ENCODE peak calls at places on chromosomes 11 and 22, in six cellular contexts. One of them, this sample, is unnamed.

GRCh38 chr11:111305403-111305802 is 7.1 kb downstream of the POU2AF3 start:
- DNase-seq in germinal center: no peak
- DNase-seq in AG09309: no peak
- DNase-seq in fibroblast of the conjunctiva: no peak
- DNase-seq in stimulated activated CD4-positive, alpha-beta T cell treated with anti-CD3 and anti-CD28 coated beads, TNF-alpha, amount 100 ng/mL, for 48 hours: no peak
- DNase-seq in NCI-H1092: no peak
- DNase-seq in this sample: no peak

GRCh38 chr22:32967285-32968101 is 90.7 kb downstream of the SYN3 start:
- DNase-seq in stimulated activated CD4-positive, alpha-beta T cell treated with anti-CD3 and anti-CD28 coated beads, TNF-alpha, amount 100 ng/mL, for 48 hours: no peak
- DNase-seq in NCI-H1092: no peak
- DNase-seq in germinal center: no peak
- DNase-seq in AG09309: no peak
- DNase-seq in fibroblast of the conjunctiva: no peak
- DNase-seq in this sample: no peak

GRCh38 chr22:44550666-44551491 is 52.8 kb upstream of the RTL6 start:
- DNase-seq in AG09309: peak
- DNase-seq in NCI-H1092: no peak
- DNase-seq in fibroblast of the conjunctiva: peak
- DNase-seq in germinal center: no peak
- DNase-seq in stimulated activated CD4-positive, alpha-beta T cell treated with anti-CD3 and anti-CD28 coated beads, TNF-alpha, amount 100 ng/mL, for 48 hours: no peak
- DNase-seq in this sample: peak

GRCh38 chr11:66051766-66052663 is at the start of gene SF3B2:
- DNase-seq in fibroblast of the conjunctiva: peak
- DNase-seq in AG09309: peak
- DNase-seq in stimulated activated CD4-positive, alpha-beta T cell treated with anti-CD3 and anti-CD28 coated beads, TNF-alpha, amount 100 ng/mL, for 48 hours: peak
- DNase-seq in germinal center: peak
- DNase-seq in NCI-H1092: peak
- DNase-seq in this sample: peak

GRCh38 chr22:44801476-44801875 is 49.1 kb downstream of the ARHGAP8 start:
- DNase-seq in AG09309: no peak
- DNase-seq in stimulated activated CD4-positive, alpha-beta T cell treated with anti-CD3 and anti-CD28 coated beads, TNF-alpha, amount 100 ng/mL, for 48 hours: no peak
- DNase-seq in fibroblast of the conjunctiva: no peak
- DNase-seq in NCI-H1092: no peak
- DNase-seq in germinal center: no peak
- DNase-seq in this sample: no peak

GRCh38 chr11:79269923-79270322 is 170.9 kb downstream of the TENM4 start:
- DNase-seq in stimulated activated CD4-positive, alpha-beta T cell treated with anti-CD3 and anti-CD28 coated beads, TNF-alpha, amount 100 ng/mL, for 48 hours: no peak
- DNase-seq in fibroblast of the conjunctiva: no peak
- DNase-seq in NCI-H1092: no peak
- DNase-seq in germinal center: no peak
- DNase-seq in AG09309: no peak
- DNase-seq in this sample: no peak

GRCh38 chr11:27934830-27935145 is 173.2 kb downstream of the KIF18A start:
- DNase-seq in stimulated activated CD4-positive, alpha-beta T cell treated with anti-CD3 and anti-CD28 coated beads, TNF-alpha, amount 100 ng/mL, for 48 hours: no peak
- DNase-seq in fibroblast of the conjunctiva: peak
- DNase-seq in NCI-H1092: no peak
- DNase-seq in AG09309: peak
- DNase-seq in germinal center: no peak
- DNase-seq in this sample: peak

GRCh38 chr11:29628584-29628983 is 388.2 kb downstream of the KCNA4 start:
- DNase-seq in fibroblast of the conjunctiva: no peak
- DNase-seq in stimulated activated CD4-positive, alpha-beta T cell treated with anti-CD3 and anti-CD28 coated beads, TNF-alpha, amount 100 ng/mL, for 48 hours: no peak
- DNase-seq in AG09309: no peak
- DNase-seq in germinal center: no peak
- DNase-seq in NCI-H1092: no peak
- DNase-seq in this sample: no peak

GRCh38 chr11:109745996-109746625 is 324.1 kb downstream of the C11orf87 start:
- DNase-seq in germinal center: no peak
- DNase-seq in stimulated activated CD4-positive, alpha-beta T cell treated with anti-CD3 and anti-CD28 coated beads, TNF-alpha, amount 100 ng/mL, for 48 hours: no peak
- DNase-seq in AG09309: no peak
- DNase-seq in NCI-H1092: no peak
- DNase-seq in fibroblast of the conjunctiva: no peak
- DNase-seq in this sample: no peak

GRCh38 chr22:46738961-46739870 is 1.2 kb upstream of the CERK start:
- DNase-seq in stimulated activated CD4-positive, alpha-beta T cell treated with anti-CD3 and anti-CD28 coated beads, TNF-alpha, amount 100 ng/mL, for 48 hours: no peak
- DNase-seq in fibroblast of the conjunctiva: peak
- DNase-seq in AG09309: no peak
- DNase-seq in NCI-H1092: no peak
- DNase-seq in germinal center: peak
- DNase-seq in this sample: peak

GRCh38 chr11:81007046-81007445 is 1566.2 kb upstream of the TENM4 start:
- DNase-seq in germinal center: no peak
- DNase-seq in AG09309: no peak
- DNase-seq in NCI-H1092: peak
- DNase-seq in stimulated activated CD4-positive, alpha-beta T cell treated with anti-CD3 and anti-CD28 coated beads, TNF-alpha, amount 100 ng/mL, for 48 hours: no peak
- DNase-seq in fibroblast of the conjunctiva: peak
- DNase-seq in this sample: peak

GRCh38 chr11:37988031-37988430 is 1390.0 kb upstream of the RAG2 start:
- DNase-seq in fibroblast of the conjunctiva: peak
- DNase-seq in stimulated activated CD4-positive, alpha-beta T cell treated with anti-CD3 and anti-CD28 coated beads, TNF-alpha, amount 100 ng/mL, for 48 hours: no peak
- DNase-seq in germinal center: no peak
- DNase-seq in AG09309: no peak
- DNase-seq in NCI-H1092: no peak
- DNase-seq in this sample: no peak

GRCh38 chr22:20062766-20063083 is 17.3 kb upstream of the DGCR8 start:
- DNase-seq in stimulated activated CD4-positive, alpha-beta T cell treated with anti-CD3 and anti-CD28 coated beads, TNF-alpha, amount 100 ng/mL, for 48 hours: no peak
- DNase-seq in AG09309: peak
- DNase-seq in germinal center: no peak
- DNase-seq in NCI-H1092: no peak
- DNase-seq in fibroblast of the conjunctiva: no peak
- DNase-seq in this sample: peak

GRCh38 chr11:7896026-7896785 is 34.9 kb downstream of the OR10A6 start:
- DNase-seq in NCI-H1092: no peak
- DNase-seq in germinal center: no peak
- DNase-seq in fibroblast of the conjunctiva: no peak
- DNase-seq in stimulated activated CD4-positive, alpha-beta T cell treated with anti-CD3 and anti-CD28 coated beads, TNF-alpha, amount 100 ng/mL, for 48 hours: no peak
- DNase-seq in AG09309: no peak
- DNase-seq in this sample: no peak

GRCh38 chr11:125275905-125276634 is 111.5 kb downstream of the PKNOX2 start:
- DNase-seq in AG09309: no peak
- DNase-seq in fibroblast of the conjunctiva: no peak
- DNase-seq in germinal center: no peak
- DNase-seq in NCI-H1092: peak
- DNase-seq in stimulated activated CD4-positive, alpha-beta T cell treated with anti-CD3 and anti-CD28 coated beads, TNF-alpha, amount 100 ng/mL, for 48 hours: no peak
- DNase-seq in this sample: no peak

GRCh38 chr11:131370090-131370751 is at the start of gene NTM:
- DNase-seq in NCI-H1092: no peak
- DNase-seq in germinal center: no peak
- DNase-seq in stimulated activated CD4-positive, alpha-beta T cell treated with anti-CD3 and anti-CD28 coated beads, TNF-alpha, amount 100 ng/mL, for 48 hours: no peak
- DNase-seq in AG09309: peak
- DNase-seq in fibroblast of the conjunctiva: peak
- DNase-seq in this sample: no peak

GRCh38 chr11:57644748-57645715 is 4.7 kb downstream of the YPEL4 start:
- DNase-seq in germinal center: peak
- DNase-seq in NCI-H1092: peak
- DNase-seq in fibroblast of the conjunctiva: no peak
- DNase-seq in AG09309: no peak
- DNase-seq in stimulated activated CD4-positive, alpha-beta T cell treated with anti-CD3 and anti-CD28 coated beads, TNF-alpha, amount 100 ng/mL, for 48 hours: peak
- DNase-seq in this sample: peak

GRCh38 chr11:78564037-78564888 is 10.4 kb downstream of the NARS2 start:
- DNase-seq in stimulated activated CD4-positive, alpha-beta T cell treated with anti-CD3 and anti-CD28 coated beads, TNF-alpha, amount 100 ng/mL, for 48 hours: peak
- DNase-seq in germinal center: peak
- DNase-seq in fibroblast of the conjunctiva: peak
- DNase-seq in NCI-H1092: peak
- DNase-seq in AG09309: peak
- DNase-seq in this sample: peak

GRCh38 chr11:45754261-45754709 is 50.7 kb upstream of the SLC35C1 start:
- DNase-seq in AG09309: no peak
- DNase-seq in NCI-H1092: no peak
- DNase-seq in stimulated activated CD4-positive, alpha-beta T cell treated with anti-CD3 and anti-CD28 coated beads, TNF-alpha, amount 100 ng/mL, for 48 hours: no peak
- DNase-seq in germinal center: no peak
- DNase-seq in fibroblast of the conjunctiva: no peak
- DNase-seq in this sample: no peak